ENCODE peak calls at places on chromosomes 13 and 19, in four cellular contexts. A is lower lobe of right lung, P is aorta, V is A673. R is an unnamed sample.

GRCh38 chr19:27972291-27973040 is 1240.5 kb downstream of the UQCRFS1 start:
- DNase-seq in P (no peak), A (no peak), V (peak; percentile 10), R (no peak)

GRCh38 chr13:26541041-26541440 is 16.4 kb upstream of the WASF3 start:
- DNase-seq in A (no peak), V (no peak), P (no peak), R (no peak)

GRCh38 chr13:53343345-53343744 is 314.7 kb downstream of the OLFM4 start:
- DNase-seq in A (no peak), V (no peak), P (no peak), R (no peak)

GRCh38 chr19:6773323-6773931 is 919 bp downstream of the VAV1 start:
- DNase-seq in V (peak; percentile 89), P (peak; percentile 75), A (peak; percentile 73), R (no peak)

GRCh38 chr13:94305463-94305862 is 174.0 kb downstream of the DCT start:
- DNase-seq in P (no peak), A (no peak), V (no peak), R (no peak)

GRCh38 chr13:51804295-51805172 is 571 bp upstream of the DHRS12 start:
- DNase-seq in V (no peak), A (no peak), P (no peak), R (no peak)

GRCh38 chr19:10433131-10433536 is 12.8 kb downstream of the PDE4A start:
- DNase-seq in P (no peak), A (no peak), V (no peak), R (no peak)

GRCh38 chr19:47075179-47075811 is 26.9 kb upstream of the TMEM160 start:
- DNase-seq in V (no peak), P (no peak), A (peak; percentile 74), R (no peak)

GRCh38 chr19:50695251-50696064 is 24.1 kb downstream of the SHANK1 start:
- DNase-seq in A (no peak), P (no peak), V (peak; percentile 48), R (no peak)

GRCh38 chr13:33279898-33280549 is 5.5 kb downstream of the STARD13 start:
- DNase-seq in A (no peak), V (no peak), P (no peak), R (no peak)

GRCh38 chr19:48735031-48735615 is 5.3 kb downstream of the RASIP1 start:
- DNase-seq in P (no peak), V (peak; percentile 84), A (peak; percentile 57), R (peak; percentile 80)

GRCh38 chr13:108859202-108860012 is 230.0 kb downstream of the MYO16 start:
- DNase-seq in P (no peak), A (no peak), V (peak; percentile 50), R (no peak)

GRCh38 chr13:112171570-112171965 is 104.6 kb downstream of the SOX1 start:
- DNase-seq in V (no peak), A (no peak), P (no peak), R (no peak)

GRCh38 chr13:97434417-97435296 is 688 bp downstream of the RAP2A start:
- DNase-seq in V (peak; percentile 39), P (peak; percentile 62), A (peak; percentile 64), R (peak; percentile 37)

GRCh38 chr19:30083701-30084156 is 141.7 kb downstream of the URI1 start:
- DNase-seq in V (no peak), A (no peak), P (no peak), R (no peak)

GRCh38 chr19:18204394-18205179 is 745 bp upstream of the RAB3A start:
- DNase-seq in A (no peak), P (peak; percentile 62), V (peak; percentile 77), R (peak; percentile 45)

GRCh38 chr19:49363265-49364082 is at the start of gene DKKL1:
- DNase-seq in A (peak; percentile 99), P (peak; percentile 99), V (peak; percentile 98), R (peak; percentile 96)

GRCh38 chr13:38954291-38954690 is 36.3 kb downstream of the STOML3 start:
- DNase-seq in A (no peak), V (no peak), P (no peak), R (no peak)

GRCh38 chr19:8641908-8642547 is 11.6 kb downstream of the NFILZ start:
- DNase-seq in P (no peak), A (no peak), V (peak; percentile 76), R (peak; percentile 52)

GRCh38 chr13:27975579-27976361 is 6.7 kb upstream of the CDX2 start:
- DNase-seq in V (no peak), P (no peak), A (no peak), R (peak; percentile 71)
- H3K27me3 ChIP-seq in V (peaks cover 100% of the 10 kb centered on the region), P (no peaks in the 10 kb centered on the region), A (peaks cover 100% of the 10 kb centered on the region), R (peaks cover 46% of the 10 kb centered on the region)

GRCh38 chr13:103839460-103839859 is 773.2 kb upstream of the SLC10A2 start:
- DNase-seq in P (no peak), V (no peak), A (no peak), R (no peak)
- H3K9me3 ChIP-seq in P (no peaks in the 10 kb centered on the region), V (no peaks in the 10 kb centered on the region), A (no peaks in the 10 kb centered on the region), R (no peaks in the 10 kb centered on the region)

DNA sequence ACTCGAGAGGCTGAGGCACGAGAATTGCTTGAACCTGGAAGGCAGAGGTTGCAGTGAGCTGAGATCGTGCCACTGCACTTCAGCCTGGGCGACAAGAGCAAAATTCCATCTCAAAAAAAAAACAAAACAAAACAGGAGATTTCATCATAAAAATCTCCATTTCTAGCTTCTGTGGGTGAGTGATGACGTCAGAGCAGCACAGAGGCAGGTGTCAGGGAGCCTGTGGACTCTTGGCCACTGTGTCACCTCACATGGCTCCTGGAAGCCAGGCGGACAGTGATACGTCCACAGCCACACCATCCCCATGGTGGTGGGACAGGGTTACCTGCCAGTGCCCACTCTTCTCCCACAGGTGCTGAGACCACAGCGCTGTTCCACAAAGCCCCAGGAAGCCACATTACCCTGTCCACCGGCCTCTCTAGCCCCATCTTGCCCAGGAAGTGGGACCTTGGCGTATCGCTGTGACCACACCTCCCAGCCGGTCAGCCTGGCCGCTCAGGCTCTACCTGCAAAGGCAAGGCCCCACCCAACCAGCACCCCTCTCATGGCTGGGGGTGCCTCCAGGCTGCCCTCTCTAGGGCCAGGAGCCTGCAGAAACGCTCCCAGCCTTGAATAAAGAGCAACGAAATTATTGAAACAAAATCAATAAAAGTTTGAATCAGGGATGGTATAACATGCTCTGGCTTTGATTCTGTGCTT is 2.5 kb upstream of the FXYD3 start:
- DNase-seq in A (no peak), V (no peak), P (no peak), R (no peak)
- H3K27ac ChIP-seq in A (no peak overlapping the region), V (no peak overlapping the region), P (no peak overlapping the region), R (no peak overlapping the region)

GRCh38 chr19:3146677-3147100 is 10.9 kb downstream of the GNA15 start:
- DNase-seq in P (peak; percentile 60), A (peak; percentile 77), V (no peak), R (no peak)
- H3K27me3 ChIP-seq in P (no peaks in the 10 kb centered on the region), A (no peaks in the 10 kb centered on the region), V (no peaks in the 10 kb centered on the region), R (no peaks in the 10 kb centered on the region)

GRCh38 chr19:58001895-58002369 is 688 bp downstream of the ZNF606 start:
- DNase-seq in P (no peak), V (peak; percentile 50), A (no peak), R (no peak)
- H3K9me3 ChIP-seq in P (peaks cover 17% of the 10 kb centered on the region), V (peaks cover 60% of the 10 kb centered on the region), A (peaks cover 71% of the 10 kb centered on the region), R (peaks cover 3% of the 10 kb centered on the region)